ENCODE peak calls at places on chromosome 12, in four cellular contexts. D is mesothelial cell of epicardium, E is IMR-90, K is RWPE1. J is an unnamed sample.
A peak's percentile ranks its signal among the peaks of the same experiment; 100 is the strongest.

GRCh38 chr12:79690156-79690605 is 583 bp downstream of the PAWR start:
- DNase-seq in D (peak; percentile 33), E (peak; percentile 20), K (no peak), J (peak; percentile 85)

GRCh38 chr12:128091931-128092330 is 175.0 kb upstream of the TMEM132C start:
- DNase-seq in D (no peak), E (no peak), K (no peak), J (peak; percentile 38)

GRCh38 chr12:32444895-32445294 is 45.5 kb downstream of the FGD4 start:
- DNase-seq in D (no peak), E (peak; percentile 77), K (peak; percentile 80), J (no peak)

GRCh38 chr12:24759155-24759554 is 189.7 kb downstream of the BCAT1 start:
- DNase-seq in D (no peak), E (peak; percentile 66), K (no peak), J (no peak)

GRCh38 chr12:69331846-69332684 is 16.1 kb upstream of the LYZ start:
- DNase-seq in D (no peak), E (no peak), K (no peak), J (no peak)

GRCh38 chr12:12032771-12033588 is 37.8 kb upstream of the BCL2L14 start:
- DNase-seq in D (peak; percentile 34), E (peak; percentile 87), K (peak; percentile 78), J (peak; percentile 89)

GRCh38 chr12:48853228-48853688 is 1.3 kb upstream of the DDX23 start:
- DNase-seq in D (peak; percentile 39), E (peak; percentile 89), K (peak; percentile 76), J (peak; percentile 94)

GRCh38 chr12:64780531-64781373 is 21.5 kb upstream of the GNS start:
- DNase-seq in D (peak; percentile 31), E (no peak), K (peak; percentile 48), J (no peak)

GRCh38 chr12:111412007-111412829 is 6.5 kb downstream of the SH2B3 start:
- DNase-seq in D (no peak), E (no peak), K (no peak), J (no peak)

GRCh38 chr12:108570743-108571603 is 8.6 kb downstream of the ISCU start:
- DNase-seq in D (no peak), E (peak; percentile 67), K (no peak), J (peak; percentile 74)

GRCh38 chr12:15632708-15633107 is 156.5 kb downstream of the EPS8 start:
- DNase-seq in D (no peak), E (no peak), K (no peak), J (no peak)

GRCh38 chr12:127169321-127170270 is 1097.4 kb upstream of the TMEM132C start:
- DNase-seq in D (no peak), E (peak; percentile 6), K (no peak), J (no peak)

GRCh38 chr12:53338916-53339315 is 2.8 kb upstream of the SP7 start:
- DNase-seq in D (no peak), E (no peak), K (no peak), J (no peak)

GRCh38 chr12:21797539-21797938 is 23.0 kb upstream of the KCNJ8 start:
- DNase-seq in D (no peak), E (peak; percentile 44), K (no peak), J (no peak)

GRCh38 chr12:32612658-32613614 is 66.2 kb upstream of the DNM1L start:
- DNase-seq in D (no peak), E (no peak), K (no peak), J (no peak)

GRCh38 chr12:62817556-62818271 is 117.2 kb downstream of the PPM1H start:
- DNase-seq in D (no peak), E (peak; percentile 61), K (no peak), J (no peak)

GRCh38 chr12:119956047-119956446 is 33.0 kb upstream of the BICDL1 start:
- DNase-seq in D (no peak), E (no peak), K (no peak), J (no peak)

GRCh38 chr12:62481843-62482540 is 15.4 kb downstream of the MON2 start:
- DNase-seq in D (no peak), E (no peak), K (no peak), J (no peak)

GRCh38 chr12:101698782-101699347 is 1.4 kb downstream of the CHPT1 start:
- DNase-seq in D (no peak), E (peak; percentile 12), K (peak; percentile 12), J (no peak)

GRCh38 chr12:27305673-27306504 is 26.7 kb upstream of the BMAL2 start:
- DNase-seq in D (no peak), E (peak; percentile 65), K (peak; percentile 10), J (no peak)

GRCh38 chr12:76738824-76739579 is 24.9 kb upstream of the ZDHHC17 start:
- DNase-seq in D (no peak), E (no peak), K (no peak), J (no peak)

GRCh38 chr12:34390846-34391700 is 368.8 kb downstream of the ALG10 start:
- DNase-seq in D (no peak), E (no peak), K (no peak), J (peak; percentile 72)

GRCh38 chr12:15520083-15520482 is 197.8 kb downstream of the PTPRO start:
- DNase-seq in D (no peak), E (no peak), K (no peak), J (no peak)

GRCh38 chr12:7161811-7162210 is 27.7 kb upstream of the PEX5 start:
- DNase-seq in D (no peak), E (peak; percentile 42), K (no peak), J (no peak)

GRCh38 chr12:6873094-6874006 is at the start of gene SPSB2:
- DNase-seq in D (peak; percentile 99), E (peak; percentile 92), K (peak; percentile 92), J (peak; percentile 98)

DNA sequence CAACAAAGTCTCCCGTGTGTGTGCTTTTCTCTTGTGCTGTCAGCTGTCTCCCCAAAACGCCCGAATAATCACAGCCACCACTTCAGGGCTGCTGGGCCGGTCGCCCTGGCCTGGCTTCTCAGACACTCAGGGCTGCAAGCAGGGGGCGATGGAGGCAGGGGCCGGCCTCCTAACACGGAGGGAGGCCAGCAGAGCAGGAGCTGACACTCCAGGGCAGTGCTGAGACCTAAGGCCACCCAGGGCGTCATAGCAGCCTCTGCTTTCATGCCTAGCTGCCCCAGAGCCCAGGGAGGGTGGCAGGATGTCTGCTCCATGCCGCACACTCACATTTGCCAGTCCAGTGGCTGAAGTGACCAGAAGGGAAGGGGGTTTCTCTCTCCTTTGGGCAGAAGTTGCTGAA is 25.6 kb downstream of the STX2 start:
- DNase-seq in D (no peak), E (no peak), K (no peak), J (no peak)
- TF ChIP-seq CTCF in D (no peak), E (no peak), K (no peak), J (no peak)

GRCh38 chr12:39824505-39825198 is 205.0 kb upstream of the ABCD2 start:
- DNase-seq in D (no peak), E (peak; percentile 4), K (no peak), J (no peak)
- TF ChIP-seq CTCF in D (no peak), E (no peak), K (no peak), J (no peak)

GRCh38 chr12:52232916-52233461 is at the start of gene KRT7:
- DNase-seq in D (no peak), E (no peak), K (peak; percentile 88), J (no peak)

GRCh38 chr12:52229836-52230343 is 3.2 kb upstream of the KRT7 start:
- DNase-seq in D (no peak), E (no peak), K (no peak), J (no peak)

GRCh38 chr12:52230364-52231281 is 2.4 kb upstream of the KRT7 start:
- DNase-seq in D (no peak), E (peak; percentile 68), K (peak; percentile 88), J (no peak)

GRCh38 chr12:52232233-52232915 is 669 bp upstream of the KRT7 start:
- DNase-seq in D (no peak), E (no peak), K (peak; percentile 51), J (no peak)

GRCh38 chr12:52231305-52232232 is 1.5 kb upstream of the KRT7 start:
- DNase-seq in D (no peak), E (no peak), K (no peak), J (no peak)
- TF ChIP-seq CTCF in D (no peak), E (no peak), K (no peak), J (no peak)

GRCh38 chr12:113860059-113860820 is 105.9 kb downstream of the RBM19 start:
- DNase-seq in D (no peak), E (no peak), K (no peak), J (no peak)
- TF ChIP-seq CTCF in D (no peak), E (no peak), K (no peak), J (no peak)

GRCh38 chr12:132447731-132448452 is 42.1 kb upstream of the FBRSL1 start:
- DNase-seq in D (no peak), E (no peak), K (no peak), J (no peak)

GRCh38 chr12:132445884-132446471 is 44.0 kb upstream of the FBRSL1 start:
- DNase-seq in D (peak; percentile 69), E (peak; percentile 70), K (peak; percentile 91), J (no peak)

GRCh38 chr12:132444957-132445883 is 44.7 kb upstream of the FBRSL1 start:
- DNase-seq in D (no peak), E (no peak), K (no peak), J (no peak)

GRCh38 chr12:132447327-132447720 is 42.6 kb upstream of the FBRSL1 start:
- DNase-seq in D (no peak), E (no peak), K (no peak), J (no peak)

DNA sequence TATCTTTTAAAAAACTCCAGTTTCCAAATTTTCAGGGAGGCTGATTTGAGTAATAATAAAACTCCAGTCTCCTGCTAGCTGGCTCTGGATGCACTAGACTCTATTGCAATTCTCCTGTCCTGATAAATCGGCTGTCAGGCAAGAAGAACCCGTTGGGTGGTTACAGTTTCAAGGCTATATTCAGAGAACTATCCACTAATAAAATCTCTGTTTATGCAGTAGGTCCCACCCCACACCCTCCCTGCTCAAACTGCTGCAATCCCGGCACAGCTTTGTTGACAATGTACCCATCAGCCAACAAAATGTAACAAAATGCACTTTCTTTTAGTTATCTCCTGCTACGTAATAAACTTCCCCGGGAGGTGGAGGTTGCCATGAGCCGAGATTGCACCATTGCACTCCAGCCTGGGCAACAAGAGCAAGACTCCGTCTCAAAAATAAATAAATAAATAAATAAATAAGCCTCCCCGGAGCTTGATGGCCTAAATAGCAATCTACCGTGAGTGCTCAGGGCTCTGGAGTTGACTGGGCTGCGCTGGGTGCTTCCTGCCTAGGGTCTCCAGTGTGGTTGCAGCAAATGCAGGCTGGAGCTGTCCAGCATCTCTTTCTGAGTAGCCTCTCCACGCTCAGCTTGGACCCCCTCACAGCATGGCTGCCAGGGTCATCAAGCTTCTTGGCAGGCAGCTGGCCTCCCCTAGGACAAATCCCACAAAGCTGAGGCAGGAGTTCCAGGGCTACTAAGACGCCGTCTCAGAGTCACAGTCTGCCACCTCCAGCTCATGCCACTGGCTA is 43.2 kb upstream of the FBRSL1 start:
- DNase-seq in D (no peak), E (no peak), K (no peak), J (no peak)
- TF ChIP-seq CTCF in D (no peak), E (no peak), K (no peak), J (no peak)

GRCh38 chr12:9099552-9100190 is 16.0 kb downstream of the A2M start:
- DNase-seq in D (no peak), E (no peak), K (no peak), J (no peak)

GRCh38 chr12:9104087-9104486 is 11.6 kb downstream of the A2M start:
- DNase-seq in D (no peak), E (no peak), K (no peak), J (no peak)

GRCh38 chr12:9103050-9103854 is 12.5 kb downstream of the A2M start:
- DNase-seq in D (no peak), E (no peak), K (no peak), J (no peak)

GRCh38 chr12:9098463-9099026 is 17.2 kb downstream of the A2M start:
- DNase-seq in D (no peak), E (no peak), K (no peak), J (no peak)

GRCh38 chr12:9101018-9101687 is 14.6 kb downstream of the A2M start:
- DNase-seq in D (no peak), E (no peak), K (no peak), J (no peak)
- TF ChIP-seq CTCF in D (no peak), E (no peak), K (no peak), J (no peak)